ENCODE peak calls at places on chromosomes 16 and 17, in eight cellular contexts. P is IMR-90; U is cardiac muscle cell; A is CD8-positive, alpha-beta T cell; N is breast epithelium; V is body of pancreas; E is pancreas; T is upper lobe of right lung. D is an unnamed sample. For H3K4me1, the result is how much of the 10 kb centered on the place peaks cover.

GRCh38 chr16:83458612-83459011 is 349.2 kb upstream of the HSBP1 start:
- DNase-seq in P (peak), E (no peak), N (no peak), A (no peak), T (no peak), U (no peak), V (no peak), D (no peak)

GRCh38 chr16:81873843-81874752 is 95.0 kb downstream of the PLCG2 start:
- DNase-seq in U (peak), V (peak), P (peak), E (peak), T (peak), A (peak), N (no peak), D (peak)

GRCh38 chr17:48915459-48916282 is 7.5 kb downstream of the UBE2Z start:
- DNase-seq in P (peak), U (no peak), V (no peak), T (no peak), E (no peak), A (no peak), N (no peak), D (no peak)

GRCh38 chr16:74563828-74564263 is 43.1 kb downstream of the GLG1 start:
- DNase-seq in T (no peak), A (no peak), U (no peak), E (no peak), V (peak), P (peak), N (no peak), D (no peak)

GRCh38 chr16:86778978-86779377 is 200.6 kb downstream of the FOXL1 start:
- DNase-seq in P (no peak), T (no peak), N (no peak), E (no peak), U (no peak), V (no peak), A (no peak), D (no peak)

GRCh38 chr17:64343833-64344637 is 46.6 kb downstream of the PECAM1 start:
- DNase-seq in P (peak), N (peak), U (no peak), T (peak), E (no peak), A (no peak), V (peak), D (peak)

GRCh38 chr17:59527931-59528330 is 37.5 kb upstream of the DHX40 start:
- DNase-seq in A (no peak), E (no peak), T (no peak), V (no peak), N (no peak), P (no peak), U (no peak), D (no peak)

GRCh38 chr16:78230832-78231231 is 131.4 kb downstream of the WWOX start:
- DNase-seq in E (no peak), V (no peak), N (no peak), U (no peak), P (peak), A (no peak), T (no peak), D (no peak)

GRCh38 chr16:57071840-57072541 is 20.4 kb upstream of the CPNE2 start:
- DNase-seq in P (peak), E (no peak), A (no peak), N (no peak), U (no peak), T (no peak), V (no peak), D (no peak)

GRCh38 chr16:57915267-57915666 is 55.7 kb downstream of the CNGB1 start:
- DNase-seq in U (no peak), P (no peak), E (no peak), V (no peak), N (no peak), T (no peak), A (no peak), D (no peak)

GRCh38 chr16:81863630-81864352 is 84.7 kb downstream of the PLCG2 start:
- DNase-seq in P (no peak), T (no peak), V (no peak), N (no peak), E (no peak), U (peak), A (no peak), D (no peak)

GRCh38 chr17:48462946-48463345 is 32.9 kb upstream of the SKAP1 start:
- DNase-seq in T (no peak), A (no peak), V (peak), E (no peak), U (peak), N (no peak), P (no peak), D (no peak)

GRCh38 chr17:62995377-62995885 is 29.4 kb downstream of the TANC2 start:
- DNase-seq in N (no peak), V (no peak), U (peak), T (no peak), P (peak), E (no peak), A (no peak), D (no peak)

GRCh38 chr16:48879173-48879926 is 269.4 kb upstream of the N4BP1 start:
- DNase-seq in U (no peak), V (no peak), P (no peak), N (no peak), T (no peak), A (no peak), E (no peak), D (no peak)

GRCh38 chr16:46727630-46728029 is 20.5 kb downstream of the MYLK3 start:
- DNase-seq in T (no peak), A (no peak), P (no peak), U (no peak), N (no peak), V (no peak), E (no peak), D (no peak)

GRCh38 chr16:80347002-80347401 is 193.8 kb upstream of the DYNLRB2 start:
- DNase-seq in T (no peak), E (no peak), V (no peak), U (no peak), P (no peak), A (no peak), N (no peak), D (no peak)

GRCh38 chr16:7550096-7550495 is 217.5 kb downstream of the RBFOX1 start:
- DNase-seq in N (no peak), V (no peak), E (no peak), U (no peak), T (no peak), P (no peak), A (no peak), D (no peak)

GRCh38 chr17:81365601-81366585 is 29.4 kb upstream of the BAHCC1 start:
- DNase-seq in T (peak), P (peak), V (peak), N (peak), U (no peak), A (no peak), E (peak), D (no peak)

GRCh38 chr17:53629188-53629587 is 193.5 kb upstream of the KIF2B start:
- DNase-seq in E (no peak), V (no peak), A (no peak), T (no peak), P (peak), N (no peak), U (no peak), D (no peak)

GRCh38 chr16:24689128-24689527 is 40.3 kb upstream of the TNRC6A start:
- DNase-seq in T (no peak), P (peak), E (no peak), V (no peak), N (no peak), U (peak), A (no peak), D (no peak)

GRCh38 chr17:67717624-67718324 is at the start of gene NOL11:
- DNase-seq in U (peak), N (peak), T (peak), V (peak), A (peak), E (peak), P (peak), D (peak)

GRCh38 chr17:2214047-2214717 is 89.4 kb downstream of the SMG6 start:
- DNase-seq in T (peak), V (no peak), N (no peak), P (peak), U (peak), A (no peak), E (no peak), D (peak)

GRCh38 chr17:50272711-50273653 is 1.3 kb upstream of the TMEM92 start:
- DNase-seq in N (peak), T (peak), V (peak), P (peak), E (peak), A (peak), U (peak), D (peak)

GRCh38 chr16:85249830-85250455 is 137.7 kb upstream of the CIBAR2 start:
- DNase-seq in N (no peak), P (no peak), E (no peak), T (no peak), V (no peak), A (no peak), U (no peak), D (no peak)

GRCh38 chr16:24775455-24775854 is 46.0 kb downstream of the TNRC6A start:
- DNase-seq in E (no peak), A (no peak), P (peak), U (no peak), T (no peak), N (no peak), V (peak), D (no peak)

GRCh38 chr16:82181456-82182185 is 11.6 kb upstream of the MPHOSPH6 start:
- DNase-seq in T (no peak), N (no peak), P (no peak), U (no peak), E (no peak), A (no peak), V (no peak), D (no peak)

GRCh38 chr16:51872536-51872935 is 674.4 kb downstream of the TOX3 start:
- DNase-seq in V (no peak), N (no peak), P (no peak), T (no peak), E (no peak), U (no peak), A (no peak), D (no peak)

GRCh38 chr17:313911-314613 is 38.5 kb downstream of the RPH3AL start:
- DNase-seq in T (no peak), N (no peak), V (no peak), E (no peak), A (no peak), U (no peak), P (no peak), D (no peak)

GRCh38 chr16:79587897-79588296 is 12.6 kb downstream of the MAF start:
- DNase-seq in T (no peak), U (no peak), V (no peak), P (no peak), A (no peak), E (no peak), N (no peak), D (no peak)

GRCh38 chr17:30831257-30831656 is 509 bp upstream of the ATAD5 start:
- DNase-seq in P (peak), N (no peak), E (no peak), V (no peak), A (no peak), U (peak), T (no peak), D (no peak)

GRCh38 chr16:5582529-5582928 is 484.9 kb upstream of the EEF2KMT start:
- DNase-seq in T (no peak), E (no peak), A (no peak), U (no peak), P (no peak), V (no peak), N (no peak), D (no peak)

GRCh38 chr16:60337671-60338070 is 1603.6 kb upstream of the GOT2 start:
- DNase-seq in A (no peak), E (no peak), V (no peak), U (no peak), P (no peak), T (no peak), N (no peak), D (no peak)

GRCh38 chr17:27888945-27889344 is 4.2 kb downstream of the LYRM9 start:
- DNase-seq in U (peak), A (no peak), N (no peak), E (no peak), V (peak), T (no peak), P (peak), D (no peak)

GRCh38 chr17:81367171-81367570 is 28.1 kb upstream of the BAHCC1 start:
- DNase-seq in V (no peak), T (no peak), N (no peak), E (no peak), U (no peak), P (no peak), A (no peak), D (no peak)

GRCh38 chr17:62782730-62783260 is 25.3 kb downstream of the MARCHF10 start:
- DNase-seq in V (no peak), P (no peak), U (no peak), A (no peak), T (no peak), N (no peak), E (no peak), D (no peak)

GRCh38 chr16:9047689-9048301 is 43.6 kb upstream of the HAPSTR1 start:
- DNase-seq in A (no peak), N (peak), T (peak), P (peak), E (peak), U (peak), V (peak), D (peak)

GRCh38 chr17:33925650-33926049 is 329.4 kb upstream of the CCL2 start:
- DNase-seq in N (no peak), T (no peak), E (no peak), A (no peak), U (no peak), V (no peak), P (no peak), D (no peak)

DNA sequence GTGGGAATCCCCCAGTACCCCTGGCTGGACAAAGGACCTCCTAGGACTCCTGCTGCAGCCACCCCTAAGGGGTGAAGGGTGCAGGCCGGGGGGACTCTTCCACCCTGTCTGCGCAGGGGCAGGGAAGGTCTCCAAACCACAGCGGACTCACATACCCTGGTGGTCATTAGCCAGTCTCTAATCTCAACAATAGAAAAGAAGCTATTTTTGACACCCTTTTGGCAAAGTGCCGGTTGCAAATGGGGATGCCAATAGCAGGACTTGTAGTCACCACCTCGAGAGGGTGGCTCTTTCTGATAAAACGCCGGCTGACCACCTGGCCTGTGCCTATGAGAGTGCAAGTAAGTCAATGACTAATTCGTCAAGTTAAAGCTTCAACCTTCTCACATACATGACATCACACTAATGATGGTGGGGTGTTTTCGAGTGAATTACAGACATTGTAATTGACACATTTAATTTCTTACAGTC is 23.0 kb upstream of the DNAH17 start:
- DNase-seq in N (no peak), E (no peak), A (no peak), V (no peak), T (no peak), U (no peak), P (no peak), D (no peak)
- H3K4me1 ChIP-seq in N (under half), E (under half), A (under half), V (under half), T (under half), U (under half), P (under half), D (under half)

GRCh38 chr17:76735006-76735405 is 2.1 kb downstream of the SRSF2 start:
- DNase-seq in T (no peak), P (peak), A (no peak), U (no peak), E (no peak), N (no peak), V (no peak), D (no peak)

GRCh38 chr17:76735586-76736348 is 1.4 kb downstream of the SRSF2 start:
- DNase-seq in V (no peak), T (no peak), U (no peak), A (no peak), E (no peak), N (no peak), P (no peak), D (no peak)

GRCh38 chr17:76734080-76734840 is 2.9 kb downstream of the SRSF2 start:
- DNase-seq in E (no peak), T (no peak), V (no peak), P (peak), N (no peak), U (no peak), A (no peak), D (no peak)

GRCh38 chr17:76732734-76733617 is 4.2 kb downstream of the SRSF2 start:
- DNase-seq in T (no peak), P (no peak), E (no peak), A (no peak), N (no peak), U (no peak), V (no peak), D (no peak)

DNA sequence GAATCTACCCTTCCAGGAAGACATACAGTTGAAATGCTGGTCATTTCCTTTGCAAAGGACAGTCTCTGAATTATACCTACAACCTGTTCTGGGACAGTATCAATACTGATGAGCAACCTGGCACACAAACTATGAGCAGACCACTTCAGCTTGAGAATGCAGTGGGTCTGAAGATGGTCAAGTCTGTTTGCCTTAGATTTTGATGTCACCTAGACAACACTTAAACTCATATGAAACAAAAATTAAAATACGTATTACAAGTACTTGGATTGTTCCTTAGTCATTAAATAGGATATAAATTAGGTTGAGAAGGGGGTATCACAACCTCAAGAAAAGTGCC is 3.5 kb downstream of the SRSF2 start:
- DNase-seq in P (no peak), T (no peak), E (no peak), N (no peak), U (no peak), A (no peak), V (no peak), D (no peak)
- H3K4me3 ChIP-seq in P (no peak), T (no peak), E (no peak), N (no peak), U (peak), A (no peak), V (no peak), D (peak)

GRCh38 chr16:54870151-54870550 is 60.5 kb upstream of the IRX5 start:
- DNase-seq in A (no peak), P (no peak), E (no peak), N (no peak), T (no peak), V (no peak), U (no peak), D (no peak)

GRCh38 chr16:54873081-54873480 is 57.6 kb upstream of the IRX5 start:
- DNase-seq in N (no peak), U (no peak), A (no peak), P (no peak), E (no peak), T (no peak), V (no peak), D (no peak)

GRCh38 chr16:54862529-54862928 is 68.1 kb upstream of the IRX5 start:
- DNase-seq in P (no peak), A (no peak), U (peak), V (no peak), T (no peak), N (no peak), E (no peak), D (no peak)

GRCh38 chr16:54867302-54867832 is 63.3 kb upstream of the IRX5 start:
- DNase-seq in T (no peak), E (no peak), V (no peak), A (no peak), U (no peak), N (no peak), P (no peak), D (no peak)
- H3K27ac ChIP-seq in T (no peak), E (no peak), V (no peak), A (no peak), U (no peak), N (no peak), P (no peak), D (no peak)

DNA sequence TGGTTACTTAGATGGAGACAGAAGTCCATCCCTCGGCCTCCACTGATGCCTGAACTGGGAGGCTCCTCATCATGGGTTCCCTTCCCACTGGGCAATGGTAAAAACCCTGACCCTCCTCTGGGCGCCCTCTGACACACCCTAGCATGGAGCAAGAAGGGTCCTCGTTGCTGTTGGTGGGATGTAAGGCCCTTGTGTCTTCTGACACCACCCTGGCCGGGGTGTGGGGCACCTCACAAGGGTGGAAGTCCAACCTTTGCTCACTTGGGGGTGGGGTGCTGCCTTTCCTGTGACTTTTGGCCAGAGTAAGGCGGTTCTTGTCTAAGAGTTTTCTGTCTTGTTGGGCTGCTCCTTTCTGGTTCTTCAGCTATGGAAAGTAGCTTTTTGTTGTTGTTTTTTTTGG is 28.7 kb downstream of the MPRIP start:
- DNase-seq in P (no peak), T (peak), V (no peak), U (no peak), N (peak), E (peak), A (no peak), D (no peak)
- H3K4me1 ChIP-seq in P (under half), T (under half), V (under half), U (under half), N (under half), E (under half), A (under half), D (half or more)

GRCh38 chr16:89452925-89453324 is 37.4 kb downstream of the ANKRD11 start:
- DNase-seq in P (no peak), E (no peak), T (no peak), N (no peak), U (no peak), V (no peak), A (no peak), D (no peak)
- H3K4me3 ChIP-seq in P (no peak), E (no peak), T (no peak), N (no peak), U (no peak), V (no peak), A (no peak), D (no peak)

DNA sequence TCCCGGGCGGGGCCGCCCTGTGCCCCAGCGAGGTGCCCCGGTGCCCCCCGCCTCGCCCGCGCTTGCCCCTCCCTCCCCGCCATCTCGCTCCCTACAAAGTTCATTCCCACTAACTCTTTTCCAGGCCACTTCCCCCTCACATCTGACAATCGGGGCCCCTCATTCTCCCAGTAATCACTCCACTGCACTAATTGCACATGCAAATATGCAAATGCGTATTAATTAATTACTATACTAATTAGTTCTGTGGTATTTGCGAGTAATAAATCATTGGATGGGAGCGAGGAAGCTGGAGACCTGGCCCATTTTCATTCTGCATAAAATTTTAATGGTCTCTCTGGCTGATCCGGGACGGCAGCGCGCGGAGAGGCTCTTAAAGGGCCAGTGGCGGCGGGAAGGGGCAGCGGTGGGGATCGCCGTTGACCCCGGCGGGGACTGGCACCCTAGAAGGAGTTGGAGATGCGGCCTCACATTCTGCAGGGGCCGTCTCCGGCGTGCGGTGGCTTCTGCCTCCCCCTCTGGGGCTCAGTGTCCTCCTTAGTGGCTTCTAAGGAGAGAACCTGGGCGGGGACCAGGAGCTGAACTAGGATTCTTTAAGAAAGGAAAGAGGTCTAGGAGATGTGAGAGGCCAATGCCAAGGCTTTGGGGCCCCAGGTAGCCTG is 8.4 kb upstream of the PPP1R1B start:
- DNase-seq in U (no peak), P (no peak), T (no peak), A (no peak), E (no peak), N (no peak), V (no peak), D (no peak)
- H3K27ac ChIP-seq in U (no peak), P (no peak), T (peak), A (no peak), E (peak), N (peak), V (peak), D (peak)

D was measured in left ventricle myocardium inferior.